ENCODE peak calls at places on chromosomes 2 and 18, in four cellular contexts. E is naive thymus-derived CD4-positive, alpha-beta T cell; O is HCT116; D is spleen. G is an unnamed sample.

GRCh38 chr2:126771094-126771493 is 115.1 kb downstream of the GYPC start:
- DNase-seq in E (no peak), O (no peak), D (peak; percentile 59), G (no peak)

GRCh38 chr2:119431155-119431975 is at the start of gene TMEM37:
- DNase-seq in E (no peak), O (peak; percentile 28), D (peak; percentile 84), G (no peak)

GRCh38 chr2:240959941-240960308 is 38.5 kb upstream of the SNED1 start:
- DNase-seq in E (no peak), O (no peak), D (no peak), G (no peak)

GRCh38 chr2:40360652-40361051 is 91.2 kb downstream of the SLC8A1 start:
- DNase-seq in E (no peak), O (no peak), D (no peak), G (no peak)

GRCh38 chr2:162025121-162025911 is 48.7 kb downstream of the DPP4 start:
- DNase-seq in E (no peak), O (no peak), D (no peak), G (no peak)

GRCh38 chr2:36493221-36493620 is 104.7 kb downstream of the FEZ2 start:
- DNase-seq in E (no peak), O (no peak), D (no peak), G (no peak)

GRCh38 chr2:146986161-146986560 is 858.7 kb upstream of the ACVR2A start:
- DNase-seq in E (no peak), O (no peak), D (no peak), G (peak; percentile 40)

GRCh38 chr2:152560163-152560562 is 157.1 kb downstream of the PRPF40A start:
- DNase-seq in E (no peak), O (no peak), D (no peak), G (no peak)

GRCh38 chr2:78686754-78687153 is 338.7 kb upstream of the REG3G start:
- DNase-seq in E (no peak), O (no peak), D (no peak), G (no peak)

GRCh38 chr2:28344756-28345291 is 47.8 kb upstream of the FOSL2 start:
- DNase-seq in E (no peak), O (no peak), D (peak; percentile 73), G (no peak)

GRCh38 chr2:155733091-155733870 is 599.2 kb downstream of the NR4A2 start:
- DNase-seq in E (no peak), O (no peak), D (no peak), G (no peak)

GRCh38 chr2:20611077-20611843 is 39.6 kb downstream of the HS1BP3 start:
- DNase-seq in E (no peak), O (no peak), D (peak; percentile 82), G (no peak)

GRCh38 chr18:80245781-80246655 is 1.3 kb downstream of the PARD6G start:
- DNase-seq in E (no peak), O (no peak), D (no peak), G (no peak)

GRCh38 chr2:80496770-80497169 is 192.2 kb upstream of the LRRTM1 start:
- DNase-seq in E (no peak), O (no peak), D (no peak), G (peak; percentile 29)

GRCh38 chr2:121862286-121862685 is 106.8 kb downstream of the TSN start:
- DNase-seq in E (no peak), O (no peak), D (no peak), G (no peak)

GRCh38 chr2:28766070-28766469 is 14.4 kb downstream of the PPP1CB start:
- DNase-seq in E (no peak), O (no peak), D (no peak), G (no peak)

GRCh38 chr2:189829092-189829843 is 45.0 kb downstream of the PMS1 start:
- DNase-seq in E (no peak), O (no peak), D (no peak), G (no peak)

GRCh38 chr18:28003451-28003850 is 173.5 kb downstream of the CDH2 start:
- DNase-seq in E (no peak), O (no peak), D (no peak), G (no peak)

GRCh38 chr2:162060522-162060921 is 13.5 kb downstream of the DPP4 start:
- DNase-seq in E (no peak), O (no peak), D (no peak), G (no peak)

GRCh38 chr2:197813093-197813787 is 8.8 kb downstream of the PLCL1 start:
- DNase-seq in E (no peak), O (peak; percentile 12), D (no peak), G (no peak)

GRCh38 chr2:219713110-219713509 is 85.7 kb downstream of the SLC4A3 start:
- DNase-seq in E (no peak), O (no peak), D (no peak), G (no peak)

GRCh38 chr2:239721531-239721930 is 303.6 kb downstream of the NDUFA10 start:
- DNase-seq in E (no peak), O (no peak), D (peak; percentile 57), G (no peak)

DNA sequence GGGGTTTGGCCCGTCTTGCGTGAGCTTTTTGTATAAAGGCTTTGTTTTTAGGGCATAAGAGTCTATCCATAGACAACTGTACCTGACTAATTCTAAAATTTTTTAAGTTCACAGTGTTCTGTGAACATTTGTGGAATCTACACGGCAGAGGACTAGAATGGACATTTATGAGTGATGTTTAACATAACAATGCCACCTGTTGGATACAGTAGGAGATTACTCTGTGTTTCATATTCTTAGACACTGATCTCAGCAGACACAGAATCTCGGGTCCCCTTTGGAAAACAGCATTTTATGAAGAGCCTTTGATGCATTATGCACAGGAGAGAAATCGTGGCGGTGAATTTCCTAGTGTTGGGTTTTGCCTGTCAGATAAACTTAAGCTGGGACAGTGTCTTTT is 752.2 kb downstream of the DPP10 start:
- DNase-seq in E (no peak), O (no peak), D (no peak), G (no peak)
- H3K27ac ChIP-seq in E (no peak overlapping the region), O (no peak overlapping the region), D (no peak overlapping the region), G (no peak overlapping the region)

GRCh38 chr18:11247381-11247970 is 98.1 kb upstream of the PIEZO2 start:
- DNase-seq in E (no peak), O (no peak), D (no peak), G (no peak)
- H3K27ac ChIP-seq in E (no peak overlapping the region), O (no peak overlapping the region), D (no peak overlapping the region), G (no peak overlapping the region)

GRCh38 chr2:45572979-45573378 is 38.1 kb downstream of the SRBD1 start:
- DNase-seq in E (no peak), O (no peak), D (no peak), G (no peak)
- H3K27ac ChIP-seq in E (no peak overlapping the region), O (no peak overlapping the region), D (no peak overlapping the region), G (no peak overlapping the region)

GRCh38 chr2:207154556-207155179 is 11.1 kb downstream of the KLF7 start:
- DNase-seq in E (no peak), O (no peak), D (no peak), G (no peak)
- H3K27ac ChIP-seq in E (no peak overlapping the region), O (no peak overlapping the region), D (peak overlapping the region; percentile 53), G (peak overlapping the region; percentile 29)

DNA sequence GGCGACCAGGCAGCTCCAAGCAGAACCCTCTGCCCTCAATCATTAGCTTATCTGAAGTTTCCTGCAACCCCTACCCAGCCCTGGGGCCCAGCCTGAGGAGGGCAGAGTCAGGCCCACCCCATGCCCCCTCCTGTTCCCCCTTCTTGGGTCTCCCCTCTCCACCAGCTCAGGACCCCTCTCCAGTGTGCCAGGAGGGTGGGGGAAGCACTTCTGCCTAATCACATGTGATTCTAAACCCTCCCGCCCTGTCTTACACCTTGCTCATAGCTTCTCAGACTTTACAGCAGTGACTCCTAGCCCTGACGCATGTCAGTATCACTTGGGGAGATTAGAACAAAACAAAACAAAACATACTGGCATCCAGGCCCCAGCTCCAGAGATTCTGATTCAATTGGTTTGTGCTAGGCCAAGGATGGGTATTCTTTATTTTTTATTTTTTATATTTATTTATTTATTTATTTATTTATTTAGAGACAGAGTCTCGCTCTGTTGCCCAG is 42.5 kb upstream of the ASAP2 start:
- DNase-seq in E (no peak), O (no peak), D (peak; percentile 44), G (no peak)
- H3K27ac ChIP-seq in E (no peak overlapping the region), O (no peak overlapping the region), D (no peak overlapping the region), G (peak overlapping the region; percentile 68)

GRCh38 chr2:30710016-30710415 is 97.2 kb downstream of the CAPN13 start:
- DNase-seq in E (no peak), O (no peak), D (no peak), G (no peak)
- H3K27ac ChIP-seq in E (no peak overlapping the region), O (no peak overlapping the region), D (no peak overlapping the region), G (no peak overlapping the region)

DNA sequence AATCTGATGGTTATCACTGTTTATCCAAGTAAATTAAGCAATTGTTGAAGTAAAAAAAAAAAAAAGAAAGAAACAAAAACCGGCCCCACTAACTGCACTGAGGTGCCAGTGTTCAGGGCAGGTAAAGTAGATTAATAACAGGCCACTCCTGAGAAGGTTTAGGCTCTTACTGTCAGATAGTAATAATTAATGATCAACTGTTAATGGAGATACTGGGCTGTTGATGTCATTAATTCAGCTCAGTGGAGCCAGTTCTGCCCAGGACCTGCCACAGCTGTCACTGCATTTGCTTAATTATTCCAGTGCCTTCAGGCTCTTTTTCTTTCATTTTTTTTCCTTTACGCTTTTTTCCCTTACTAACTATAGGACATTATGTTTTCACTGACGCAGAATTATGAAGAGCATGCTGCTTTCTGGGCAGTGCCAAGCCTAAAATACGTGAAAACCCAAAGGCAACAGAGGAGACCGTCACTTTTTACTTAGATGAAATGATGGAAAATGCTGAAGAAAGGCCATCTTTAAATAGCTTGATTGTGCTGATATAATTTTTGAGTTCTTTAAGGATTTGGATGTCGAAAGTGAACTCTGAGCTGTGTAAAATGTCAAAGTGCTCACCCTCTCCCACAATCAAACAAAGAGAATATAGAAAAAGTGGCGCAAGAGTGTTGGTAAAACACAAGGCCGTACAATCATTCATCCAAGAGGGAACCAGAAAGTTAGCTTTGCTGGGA is 191.8 kb upstream of the ZEB2 start:
- DNase-seq in E (no peak), O (no peak), D (no peak), G (no peak)
- H3K27ac ChIP-seq in E (no peak overlapping the region), O (no peak overlapping the region), D (no peak overlapping the region), G (no peak overlapping the region)

GRCh38 chr2:218329027-218329825 is 27.4 kb upstream of the CATIP start:
- DNase-seq in E (no peak), O (no peak), D (no peak), G (no peak)
- H3K27ac ChIP-seq in E (no peak overlapping the region), O (no peak overlapping the region), D (peak overlapping the region; percentile 80), G (no peak overlapping the region)

G was measured in epithelial cell of prostate.